ENCODE peak calls at places on chromosome 6, in six cellular contexts. One of them, this sample, is unnamed.

GRCh38 chr6:69843189-69843588 is 23.2 kb upstream of the COL19A1 start:
- DNase-seq in CD4-positive, alpha-beta T cell: no peak
- DNase-seq in HuH-7.5: no peak
- DNase-seq in GM04504: no peak
- DNase-seq in caudate nucleus: no peak
- DNase-seq in mesothelial cell of epicardium: no peak
- DNase-seq in this sample: no peak

GRCh38 chr6:55704421-55704820 is 125.4 kb upstream of the HMGCLL1 start:
- DNase-seq in HuH-7.5: no peak
- DNase-seq in mesothelial cell of epicardium: no peak
- DNase-seq in CD4-positive, alpha-beta T cell: no peak
- DNase-seq in GM04504: peak; percentile 20
- DNase-seq in caudate nucleus: no peak
- DNase-seq in this sample: no peak

GRCh38 chr6:151413372-151414145 is 22.2 kb upstream of the ZBTB2 start:
- DNase-seq in caudate nucleus: no peak
- DNase-seq in HuH-7.5: no peak
- DNase-seq in CD4-positive, alpha-beta T cell: peak; percentile 40
- DNase-seq in mesothelial cell of epicardium: no peak
- DNase-seq in GM04504: no peak
- DNase-seq in this sample: no peak

GRCh38 chr6:163099621-163100171 is 314.8 kb upstream of the QKI start:
- DNase-seq in GM04504: no peak
- DNase-seq in CD4-positive, alpha-beta T cell: no peak
- DNase-seq in caudate nucleus: peak; percentile 12
- DNase-seq in HuH-7.5: no peak
- DNase-seq in mesothelial cell of epicardium: no peak
- DNase-seq in this sample: no peak

GRCh38 chr6:26003102-26003694 is 40.6 kb downstream of the TRIM38 start:
- DNase-seq in caudate nucleus: no peak
- DNase-seq in GM04504: no peak
- DNase-seq in HuH-7.5: no peak
- DNase-seq in mesothelial cell of epicardium: no peak
- DNase-seq in CD4-positive, alpha-beta T cell: peak; percentile 30
- DNase-seq in this sample: peak; percentile 62

GRCh38 chr6:38583523-38583922 is 56.2 kb downstream of the BTBD9 start:
- DNase-seq in CD4-positive, alpha-beta T cell: no peak
- DNase-seq in HuH-7.5: no peak
- DNase-seq in GM04504: no peak
- DNase-seq in mesothelial cell of epicardium: no peak
- DNase-seq in caudate nucleus: no peak
- DNase-seq in this sample: no peak

GRCh38 chr6:37171141-37171969 is 1.4 kb downstream of the PIM1 start:
- DNase-seq in caudate nucleus: peak; percentile 28
- DNase-seq in CD4-positive, alpha-beta T cell: no peak
- DNase-seq in GM04504: peak; percentile 24
- DNase-seq in mesothelial cell of epicardium: no peak
- DNase-seq in HuH-7.5: no peak
- DNase-seq in this sample: no peak

GRCh38 chr6:14275493-14275851 is 157.9 kb downstream of the CD83 start:
- DNase-seq in GM04504: no peak
- DNase-seq in caudate nucleus: no peak
- DNase-seq in HuH-7.5: no peak
- DNase-seq in CD4-positive, alpha-beta T cell: no peak
- DNase-seq in mesothelial cell of epicardium: no peak
- DNase-seq in this sample: no peak

GRCh38 chr6:2166717-2167116 is 78.7 kb downstream of the GMDS start:
- DNase-seq in GM04504: no peak
- DNase-seq in caudate nucleus: no peak
- DNase-seq in HuH-7.5: no peak
- DNase-seq in CD4-positive, alpha-beta T cell: no peak
- DNase-seq in mesothelial cell of epicardium: no peak
- DNase-seq in this sample: peak; percentile 45